ENCODE peak calls at places on chromosomes 13 and 19, in ten cellular contexts. P, B, V, G, Z, A, O, Y, I and S are unnamed samples.

GRCh38 chr19:32203161-32203560 is 142.2 kb upstream of the ZNF507 start:
- DNase-seq in B (no peak), G (no peak), Y (no peak), O (no peak), P (no peak), I (no peak), A (no peak), V (no peak), Z (no peak), S (peak; percentile 28)

GRCh38 chr19:11479470-11480080 is 1.3 kb downstream of the ELAVL3 start:
- DNase-seq in G (peak; percentile 60), B (no peak), A (peak; percentile 99), Y (peak; percentile 32), O (no peak), Z (no peak), P (no peak), V (peak; percentile 69), I (peak; percentile 16), S (no peak)

GRCh38 chr13:35630551-35631275 is 154.2 kb upstream of the MAB21L1 start:
- DNase-seq in Y (peak; percentile 24), A (peak; percentile 25), B (peak; percentile 58), O (no peak), Z (no peak), I (no peak), V (no peak), G (peak; percentile 18), P (no peak), S (no peak)

GRCh38 chr19:4456566-4456842 is 1.1 kb downstream of the UBXN6 start:
- DNase-seq in V (no peak), O (no peak), G (no peak), Z (no peak), P (no peak), B (peak; percentile 35), A (no peak), I (no peak), Y (peak; percentile 78), S (no peak)

GRCh38 chr13:26048745-26049144 is 3.1 kb downstream of the SHISA2 start:
- DNase-seq in B (no peak), Y (no peak), A (no peak), Z (no peak), G (no peak), P (no peak), V (no peak), O (no peak), I (no peak), S (no peak)

GRCh38 chr19:19964416-19964815 is 63.7 kb downstream of the ZNF93 start:
- DNase-seq in G (no peak), O (no peak), Z (no peak), B (no peak), V (no peak), P (no peak), A (no peak), I (no peak), Y (no peak), S (no peak)

GRCh38 chr13:114311908-114312307 is 2.4 kb upstream of the CHAMP1 start:
- DNase-seq in G (no peak), O (no peak), B (peak; percentile 6), I (no peak), Z (no peak), V (no peak), P (no peak), A (no peak), Y (no peak), S (no peak)

GRCh38 chr13:101298517-101298916 is 117.8 kb downstream of the NALCN start:
- DNase-seq in A (no peak), I (no peak), P (no peak), V (no peak), O (no peak), B (no peak), G (no peak), Y (no peak), Z (no peak), S (no peak)

GRCh38 chr19:8387688-8388611 is 2.2 kb upstream of the RAB11B start:
- DNase-seq in G (no peak), O (no peak), P (no peak), B (peak; percentile 69), Y (no peak), A (no peak), V (no peak), Z (no peak), I (no peak), S (no peak)

GRCh38 chr19:43290568-43291359 is 21.4 kb upstream of the PSG9 start:
- DNase-seq in V (no peak), Z (no peak), A (peak; percentile 45), I (no peak), G (peak; percentile 29), B (peak; percentile 15), Y (no peak), P (no peak), O (no peak), S (no peak)

GRCh38 chr13:106525865-106526264 is 9.6 kb downstream of the EFNB2 start:
- DNase-seq in Y (no peak), A (no peak), P (no peak), G (no peak), B (no peak), I (no peak), O (no peak), Z (no peak), V (no peak), S (no peak)

GRCh38 chr13:32851083-32852064 is 164.8 kb upstream of the KL start:
- DNase-seq in O (peak; percentile 16), G (no peak), I (no peak), V (no peak), P (no peak), Z (no peak), B (no peak), Y (peak; percentile 41), A (no peak), S (no peak)

GRCh38 chr19:7917292-7918061 is 2.7 kb upstream of the SNAPC2 start:
- DNase-seq in P (no peak), Y (peak; percentile 73), V (no peak), Z (peak; percentile 53), A (peak; percentile 80), O (no peak), B (peak; percentile 72), I (peak; percentile 52), G (peak; percentile 63), S (no peak)

GRCh38 chr19:7676854-7677253 is at the start of gene MCEMP1:
- DNase-seq in Y (no peak), V (no peak), A (no peak), Z (no peak), I (no peak), O (no peak), P (no peak), B (no peak), G (no peak), S (no peak)